ENCODE peak calls at places on chromosome 21, in nine cellular contexts. N is hepatocyte, T is tibial artery, R is bronchial epithelial cell, A is A549, S is fibroblast of the aortic adventitia, Z is H9, P is pancreas, E is choroid plexus epithelial cell. I is an unnamed sample.

GRCh38 chr21:41833138-41834115 is 45.7 kb downstream of the PRDM15 start:
- DNase-seq in R (no peak), Z (no peak), P (no peak), E (no peak), T (no peak), S (no peak), N (no peak), A (no peak), I (peak)

GRCh38 chr21:25838809-25839208 is 104.0 kb downstream of the GABPA start:
- DNase-seq in E (no peak), R (peak), P (no peak), T (no peak), A (no peak), N (no peak), Z (no peak), S (peak), I (no peak)

GRCh38 chr21:46116846-46117585 is 19.1 kb downstream of the COL6A2 start:
- DNase-seq in A (no peak), R (no peak), N (no peak), S (peak), P (peak), Z (peak), T (peak), E (no peak), I (no peak)

GRCh38 chr21:42582422-42583149 is 68.9 kb downstream of the SLC37A1 start:
- DNase-seq in A (no peak), E (no peak), N (no peak), P (no peak), Z (no peak), T (no peak), R (no peak), S (no peak), I (no peak)

GRCh38 chr21:45280969-45281368 is 6.7 kb downstream of the POFUT2 start:
- DNase-seq in T (no peak), N (no peak), P (no peak), Z (no peak), S (no peak), E (no peak), A (no peak), R (no peak), I (no peak)

GRCh38 chr21:46128106-46128982 is 27.0 kb downstream of the FTCD start:
- DNase-seq in S (no peak), N (no peak), Z (no peak), A (no peak), P (peak), R (no peak), T (peak), E (no peak), I (no peak)

GRCh38 chr21:46604975-46605758 is at the start of gene S100B:
- DNase-seq in R (no peak), E (no peak), A (no peak), P (no peak), S (peak), N (no peak), T (no peak), Z (peak), I (no peak)

GRCh38 chr21:17513214-17514123 is 626 bp downstream of the CXADR start:
- DNase-seq in P (peak), Z (peak), N (peak), R (peak), E (peak), T (no peak), S (peak), A (no peak), I (peak)

GRCh38 chr21:37226356-37226920 is 40.7 kb downstream of the VPS26C start:
- DNase-seq in Z (no peak), R (no peak), E (no peak), T (no peak), A (no peak), S (no peak), N (no peak), P (no peak), I (no peak)

GRCh38 chr21:29691616-29692491 is 247.9 kb downstream of the GRIK1 start:
- DNase-seq in E (no peak), A (no peak), P (no peak), T (no peak), N (no peak), R (no peak), S (no peak), Z (no peak), I (no peak)
- TF ChIP-seq CTCF in E (no peak), A (no peak), P (no peak), T (no peak), N (no peak), R (no peak), S (no peak), Z (no peak), I (no peak)

DNA sequence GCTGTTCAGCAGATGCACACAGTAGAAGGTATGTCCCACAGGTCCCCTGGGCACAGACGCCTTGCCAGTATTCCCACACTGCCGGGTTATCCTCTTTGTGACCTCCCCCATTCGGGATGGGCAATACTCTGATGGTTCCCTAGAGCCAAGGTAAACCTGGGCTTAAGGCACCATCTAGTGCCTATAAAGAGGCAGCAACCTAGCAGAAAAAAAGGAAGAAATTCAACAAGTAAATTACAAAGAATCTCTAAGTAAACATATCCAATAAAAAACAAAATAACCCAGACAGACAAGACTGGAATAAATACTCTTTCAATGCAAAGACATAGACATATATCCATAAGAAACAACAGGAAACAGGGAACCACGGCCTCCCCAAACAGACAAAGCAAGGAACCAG is 39.4 kb downstream of the HSF2BP start:
- DNase-seq in P (no peak), A (no peak), T (no peak), Z (no peak), R (no peak), N (no peak), S (no peak), E (no peak), I (no peak)
- TF ChIP-seq CTCF in P (no peak), A (no peak), T (no peak), Z (peak), R (peak), N (peak), S (peak), E (peak), I (no peak)

GRCh38 chr21:14306143-14306907 is 76.6 kb downstream of the HSPA13 start:
- DNase-seq in P (no peak), Z (no peak), A (no peak), R (peak), N (no peak), E (peak), T (no peak), S (peak), I (no peak)
- TF ChIP-seq CTCF in P (no peak), Z (peak), A (peak), R (no peak), N (peak), E (no peak), T (peak), S (no peak), I (peak)

DNA sequence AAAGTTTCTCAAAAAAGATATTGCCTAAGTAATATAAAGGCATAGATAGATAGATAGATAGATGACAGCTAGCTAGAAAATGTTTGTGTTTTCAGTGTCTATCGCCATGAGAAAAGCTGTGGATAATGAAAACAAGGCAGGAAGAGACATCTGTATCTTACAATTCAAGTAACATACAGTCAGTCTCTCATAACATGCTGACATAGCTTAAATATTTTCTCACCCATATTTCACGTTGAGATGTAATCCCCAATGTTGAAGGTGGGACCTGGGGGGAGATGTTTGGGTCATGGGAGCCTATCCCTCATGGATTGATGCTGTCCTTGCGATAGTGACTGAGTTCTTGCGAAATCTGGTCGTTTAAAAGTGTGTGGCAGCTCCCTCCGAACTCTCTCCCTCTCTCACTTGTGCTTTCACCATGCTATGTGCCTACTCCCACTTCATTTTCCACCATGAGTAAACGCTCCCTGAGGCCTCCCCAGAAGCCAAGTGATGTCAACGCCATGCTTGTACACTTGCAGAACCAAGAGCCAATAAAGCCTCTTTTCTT is 856.8 kb upstream of the ADAMTS5 start:
- DNase-seq in Z (no peak), T (no peak), N (no peak), A (no peak), P (no peak), S (no peak), R (no peak), E (no peak), I (no peak)
- TF ChIP-seq CTCF in Z (no peak), T (no peak), N (no peak), A (no peak), P (no peak), S (no peak), R (no peak), E (no peak), I (no peak)

I was measured in GM10248.